ENCODE peak calls at places on chromosomes 2 and 18, in five cellular contexts. O is K562, Z is GM12878, I is H1, Y is NT2/D1. E is an unnamed sample.
A peak's percentile ranks its signal among the peaks of the same experiment; 100 is the strongest.

GRCh38 chr2:6940820-6941219 is 23.6 kb downstream of the RNF144A start:
- DNase-seq in Z (no peak), I (no peak), O (no peak), Y (no peak), E (no peak)

GRCh38 chr2:172403881-172404470 is 23.4 kb upstream of the ITGA6 start:
- DNase-seq in Y (no peak), Z (no peak), I (no peak), O (no peak), E (no peak)

GRCh38 chr2:196601430-196602306 is 37.8 kb upstream of the CCDC150 start:
- DNase-seq in Y (no peak), Z (no peak), I (no peak), O (peak; percentile 38), E (peak; percentile 87)

GRCh38 chr2:11559066-11559785 is 25.4 kb downstream of the GREB1 start:
- DNase-seq in I (no peak), Z (no peak), O (no peak), Y (no peak), E (no peak)

GRCh38 chr2:120606280-120606679 is 129.4 kb upstream of the GLI2 start:
- DNase-seq in O (no peak), Y (no peak), I (no peak), Z (no peak), E (no peak)

GRCh38 chr18:42174909-42175308 is 219.9 kb downstream of the PIK3C3 start:
- DNase-seq in I (no peak), O (no peak), Y (no peak), Z (no peak), E (no peak)

GRCh38 chr2:4295680-4296079 is 592.3 kb downstream of the DCDC2C start:
- DNase-seq in Z (no peak), O (no peak), I (no peak), Y (no peak), E (no peak)

GRCh38 chr2:98078699-98079098 is 8.3 kb upstream of the VWA3B start:
- DNase-seq in I (no peak), Z (no peak), O (no peak), Y (no peak), E (no peak)

GRCh38 chr2:9797086-9797485 is 46.2 kb upstream of the TAF1B start:
- DNase-seq in I (no peak), Y (no peak), Z (no peak), O (no peak), E (no peak)

GRCh38 chr2:43331428-43331827 is 105.0 kb upstream of the ZFP36L2 start:
- DNase-seq in Z (no peak), Y (no peak), I (no peak), O (peak; percentile 54), E (no peak)

GRCh38 chr2:98940102-98940501 is 4.1 kb upstream of the CRACDL start:
- DNase-seq in O (no peak), I (no peak), Z (no peak), Y (no peak), E (no peak)

GRCh38 chr2:33405180-33406105 is 71.0 kb upstream of the RASGRP3 start:
- DNase-seq in O (no peak), Y (no peak), Z (no peak), I (no peak), E (no peak)

GRCh38 chr2:122019729-122020128 is 264.3 kb downstream of the TSN start:
- DNase-seq in Y (no peak), O (no peak), I (no peak), Z (no peak), E (no peak)

GRCh38 chr2:65818873-65819451 is 386.6 kb upstream of the SPRED2 start:
- DNase-seq in Z (no peak), I (no peak), Y (no peak), O (peak; percentile 54), E (no peak)

GRCh38 chr2:229240984-229241491 is 30.0 kb downstream of the PID1 start:
- DNase-seq in Z (no peak), O (no peak), I (no peak), Y (no peak), E (no peak)

GRCh38 chr2:173684896-173685485 is 280.2 kb downstream of the SP3 start:
- DNase-seq in Y (no peak), O (no peak), Z (no peak), I (no peak), E (no peak)

GRCh38 chr2:854460-854859 is 96.2 kb upstream of the SNTG2 start:
- DNase-seq in I (no peak), O (peak; percentile 56), Z (no peak), Y (peak; percentile 51), E (peak; percentile 36)

GRCh38 chr2:201059961-201060525 is 11.4 kb downstream of the HYCC2 start:
- DNase-seq in O (no peak), Y (no peak), I (no peak), Z (no peak), E (no peak)

GRCh38 chr2:132668986-132669853 is 785 bp downstream of the LYPD1 start:
- DNase-seq in Y (no peak), Z (no peak), O (no peak), I (no peak), E (no peak)

GRCh38 chr2:76170856-76171255 is 460.1 kb upstream of the GCFC2 start:
- DNase-seq in I (no peak), Y (no peak), Z (no peak), O (no peak), E (no peak)

GRCh38 chr18:76616373-76616772 is 121.3 kb upstream of the ZNF516 start:
- DNase-seq in O (no peak), Y (no peak), Z (no peak), I (no peak), E (no peak)

GRCh38 chr2:96082211-96083063 is 33.9 kb downstream of the ADRA2B start:
- DNase-seq in Y (no peak), Z (no peak), O (no peak), I (no peak), E (no peak)

GRCh38 chr2:11738589-11739436 is 7.6 kb upstream of the LPIN1 start:
- DNase-seq in I (no peak), O (peak; percentile 36), Y (peak; percentile 47), Z (no peak), E (peak; percentile 39)

GRCh38 chr2:162734287-162734686 is 104.3 kb downstream of the KCNH7 start:
- DNase-seq in O (no peak), Z (no peak), Y (no peak), I (no peak), E (no peak)
- TF ChIP-seq YY1 in O (no peak), Z (no peak), Y (no peak), I (no peak), E (no peak)

GRCh38 chr2:226772389-226773179 is 27.0 kb downstream of the IRS1 start:
- DNase-seq in O (no peak), I (no peak), Z (peak; percentile 82), Y (no peak), E (no peak)
- TF ChIP-seq YY1 in O (no peak), I (no peak), Z (no peak), Y (no peak), E (no peak)

GRCh38 chr2:12765203-12765602 is 48.5 kb downstream of the TRIB2 start:
- DNase-seq in Z (no peak), I (no peak), O (no peak), Y (no peak), E (no peak)

GRCh38 chr2:12762337-12762736 is 45.6 kb downstream of the TRIB2 start:
- DNase-seq in I (no peak), O (no peak), Z (no peak), Y (no peak), E (no peak)

GRCh38 chr2:12763486-12763885 is 46.8 kb downstream of the TRIB2 start:
- DNase-seq in Z (no peak), Y (no peak), I (no peak), O (no peak), E (no peak)

GRCh38 chr2:12762976-12763375 is 46.2 kb downstream of the TRIB2 start:
- DNase-seq in O (no peak), I (no peak), Z (no peak), Y (no peak), E (no peak)

GRCh38 chr2:12764075-12764722 is 47.5 kb downstream of the TRIB2 start:
- DNase-seq in I (no peak), Z (no peak), O (no peak), Y (no peak), E (no peak)
- TF ChIP-seq YY1 in I (no peak), Z (no peak), O (no peak), Y (no peak), E (no peak)

GRCh38 chr2:226077031-226077430 is 677.5 kb downstream of the NYAP2 start:
- DNase-seq in Y (no peak), I (no peak), Z (no peak), O (no peak), E (no peak)

GRCh38 chr2:226076529-226076928 is 677.0 kb downstream of the NYAP2 start:
- DNase-seq in Y (no peak), I (no peak), Z (no peak), O (no peak), E (no peak)

GRCh38 chr2:226077841-226078240 is 678.3 kb downstream of the NYAP2 start:
- DNase-seq in O (no peak), I (no peak), Y (no peak), Z (no peak), E (no peak)

GRCh38 chr2:226073496-226073895 is 674.0 kb downstream of the NYAP2 start:
- DNase-seq in O (no peak), I (no peak), Y (no peak), Z (no peak), E (no peak)

DNA sequence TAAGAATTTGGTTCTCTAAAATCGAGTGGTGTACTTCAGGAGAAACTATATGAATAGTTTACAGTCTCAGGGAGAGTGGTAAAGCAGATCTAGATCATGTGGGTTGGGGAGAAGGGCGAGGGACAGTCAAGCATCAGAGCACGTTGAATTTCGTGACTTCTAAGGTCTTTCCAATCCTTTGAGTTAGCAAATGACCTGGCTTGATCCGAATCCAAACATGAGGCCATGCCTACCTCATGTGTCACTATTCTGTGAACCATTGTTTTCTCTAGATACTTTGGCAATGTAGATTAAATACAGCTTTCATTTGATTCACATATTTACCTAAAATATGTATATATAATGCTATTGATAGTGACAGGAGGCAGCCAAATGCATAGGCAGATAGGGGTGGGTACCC is 674.9 kb downstream of the NYAP2 start:
- DNase-seq in Z (no peak), Y (no peak), I (no peak), O (no peak), E (no peak)
- TF ChIP-seq YY1 in Z (no peak), Y (no peak), I (no peak), O (no peak), E (no peak)